ENCODE peak calls at places on chromosome 7, in four cellular contexts. X, H, S and V are unnamed samples.

GRCh38 chr7:116528008-116528789 is 3.4 kb downstream of the CAV1 start:
- DNase-seq in X (peak), H (no peak), S (no peak), V (peak)

GRCh38 chr7:30308392-30308791 is 24.0 kb downstream of the ZNRF2 start:
- DNase-seq in S (no peak), H (no peak), X (no peak), V (no peak)

GRCh38 chr7:1418505-1419309 is 40.6 kb downstream of the MICALL2 start:
- DNase-seq in X (peak), S (no peak), H (no peak), V (no peak)

GRCh38 chr7:90713628-90714027 is 117.5 kb downstream of the CDK14 start:
- DNase-seq in S (no peak), X (no peak), H (no peak), V (no peak)

GRCh38 chr7:73918926-73919693 is 58.2 kb downstream of the TMEM270 start:
- DNase-seq in H (no peak), X (peak), S (no peak), V (no peak)

GRCh38 chr7:48041665-48041995 is 6.3 kb downstream of the C7orf57 start:
- DNase-seq in X (peak), S (no peak), H (no peak), V (peak)

GRCh38 chr7:111958889-111959288 is 247.3 kb downstream of the DOCK4 start:
- DNase-seq in X (no peak), H (no peak), S (no peak), V (no peak)

GRCh38 chr7:136940122-136940521 is 71.7 kb downstream of the CHRM2 start:
- DNase-seq in X (no peak), H (no peak), S (no peak), V (no peak)

GRCh38 chr7:157412021-157412443 is 75.2 kb downstream of the DNAJB6 start:
- DNase-seq in X (peak), S (no peak), H (peak), V (peak)

GRCh38 chr7:33040803-33041516 is 21.6 kb downstream of the NT5C3A start:
- DNase-seq in H (peak), S (no peak), X (peak), V (no peak)